ENCODE peak calls at places on chromosomes 1 and 21, in seven cellular contexts. V is A549, X is heart right ventricle, S is SJSA1, L is suprapubic skin, J is body of pancreas, A is ovary. B is an unnamed sample.
A peak's percentile ranks its signal among the peaks of the same experiment; 100 is the strongest.

GRCh38 chr1:36396359-36396758 is 1.3 kb downstream of the LSM10 start:
- DNase-seq in V (no peak), X (no peak), S (no peak), L (no peak), J (no peak), A (no peak), B (no peak)

GRCh38 chr1:197868751-197869501 is 33.5 kb upstream of the C1orf53 start:
- DNase-seq in V (peak; percentile 40), X (peak; percentile 30), S (no peak), L (no peak), J (peak; percentile 42), A (no peak), B (no peak)

GRCh38 chr1:12438349-12438924 is 179.6 kb downstream of the DHRS3 start:
- DNase-seq in V (no peak), X (no peak), S (no peak), L (no peak), J (no peak), A (no peak), B (no peak)

GRCh38 chr1:240797050-240797449 is 185.1 kb upstream of the GREM2 start:
- DNase-seq in V (peak; percentile 19), X (no peak), S (no peak), L (no peak), J (no peak), A (no peak), B (no peak)

GRCh38 chr21:46674430-46675007 is 39.0 kb downstream of the PRMT2 start:
- DNase-seq in V (no peak), X (no peak), S (no peak), L (no peak), J (no peak), A (no peak), B (no peak)

GRCh38 chr1:25343872-25344271 is 5.7 kb downstream of the TMEM50A start:
- DNase-seq in V (no peak), X (no peak), S (peak; percentile 78), L (no peak), J (no peak), A (no peak), B (no peak)

GRCh38 chr21:39377444-39378050 is 28.7 kb upstream of the HMGN1 start:
- DNase-seq in V (no peak), X (no peak), S (no peak), L (no peak), J (no peak), A (no peak), B (no peak)

GRCh38 chr1:41780916-41781315 is 137.8 kb downstream of the HIVEP3 start:
- DNase-seq in V (no peak), X (no peak), S (no peak), L (no peak), J (no peak), A (no peak), B (no peak)

GRCh38 chr1:41367102-41367537 is 5.9 kb downstream of the FOXO6 start:
- DNase-seq in V (no peak), X (no peak), S (no peak), L (no peak), J (no peak), A (no peak), B (no peak)

GRCh38 chr1:67044631-67045270 is 9.2 kb downstream of the SLC35D1 start:
- DNase-seq in V (no peak), X (no peak), S (no peak), L (no peak), J (no peak), A (no peak), B (no peak)

GRCh38 chr1:160124709-160125478 is 9.3 kb downstream of the ATP1A2 start:
- DNase-seq in V (peak; percentile 90), X (peak; percentile 27), S (peak; percentile 88), L (no peak), J (peak; percentile 43), A (no peak), B (no peak)

GRCh38 chr1:17258116-17258757 is 9.3 kb downstream of the PADI3 start:
- DNase-seq in V (no peak), X (no peak), S (no peak), L (no peak), J (no peak), A (no peak), B (no peak)

GRCh38 chr1:6273380-6273891 is 12.5 kb upstream of the GPR153 start:
- DNase-seq in V (no peak), X (no peak), S (no peak), L (no peak), J (no peak), A (no peak), B (peak; percentile 66)

GRCh38 chr1:173175514-173176146 is 31.5 kb downstream of the TNFSF4 start:
- DNase-seq in V (no peak), X (no peak), S (no peak), L (no peak), J (no peak), A (no peak), B (no peak)

GRCh38 chr1:168084396-168085231 is 52.1 kb downstream of the GPR161 start:
- DNase-seq in V (peak; percentile 60), X (peak; percentile 39), S (no peak), L (no peak), J (peak; percentile 44), A (peak; percentile 54), B (no peak)

GRCh38 chr21:35053356-35054096 is 4.4 kb upstream of the RUNX1 start:
- DNase-seq in V (no peak), X (no peak), S (peak; percentile 61), L (no peak), J (peak; percentile 15), A (no peak), B (no peak)

GRCh38 chr1:59714966-59715365 is 99.8 kb upstream of the HOOK1 start:
- DNase-seq in V (no peak), X (no peak), S (no peak), L (no peak), J (no peak), A (no peak), B (no peak)

GRCh38 chr21:31656199-31657095 is 3.0 kb upstream of the SOD1 start:
- DNase-seq in V (no peak), X (no peak), S (no peak), L (no peak), J (no peak), A (no peak), B (no peak)

GRCh38 chr1:204562075-204562990 is 46.1 kb downstream of the MDM4 start:
- DNase-seq in V (no peak), X (no peak), S (no peak), L (no peak), J (no peak), A (no peak), B (no peak)

GRCh38 chr1:204550926-204551325 is 34.7 kb downstream of the MDM4 start:
- DNase-seq in V (no peak), X (no peak), S (no peak), L (no peak), J (no peak), A (no peak), B (no peak)

GRCh38 chr1:204560590-204560989 is 44.4 kb downstream of the MDM4 start:
- DNase-seq in V (no peak), X (no peak), S (no peak), L (no peak), J (no peak), A (no peak), B (no peak)

GRCh38 chr1:204558467-204558866 is 42.3 kb downstream of the MDM4 start:
- DNase-seq in V (no peak), X (no peak), S (no peak), L (no peak), J (no peak), A (no peak), B (no peak)

DNA sequence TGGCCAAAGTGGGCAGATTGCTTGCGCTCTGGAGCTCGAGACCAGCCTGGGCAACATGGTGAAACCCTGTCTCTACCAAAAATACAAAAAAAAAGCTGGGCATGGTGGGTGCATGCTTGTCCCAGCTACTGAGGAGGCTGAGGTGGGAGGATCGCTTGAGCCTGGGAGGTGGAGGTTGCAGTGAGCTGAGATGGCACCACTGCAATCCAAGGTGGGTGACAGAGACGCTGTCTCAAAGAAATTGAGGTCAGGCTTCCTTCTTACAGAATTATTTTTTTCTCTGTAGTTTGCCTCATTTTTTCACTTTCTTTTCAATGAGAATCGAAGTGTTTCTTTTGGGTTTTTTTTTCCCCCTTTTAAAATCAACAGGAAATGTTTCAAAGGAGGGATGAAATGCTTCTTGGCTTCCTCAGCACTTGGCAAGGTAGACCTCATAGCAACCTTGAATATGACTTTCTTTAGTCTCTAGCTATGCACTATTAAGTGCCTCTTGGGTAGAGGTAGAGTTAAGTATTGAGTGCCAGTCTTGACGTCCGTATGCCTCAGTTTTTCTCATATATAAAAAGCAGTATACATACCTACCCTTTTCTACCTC is 40.3 kb downstream of the MDM4 start:
- DNase-seq in V (no peak), X (no peak), S (no peak), L (no peak), J (no peak), A (no peak), B (no peak)
- H3K27ac ChIP-seq in V (no peak overlapping the region), X (no peak overlapping the region), S (no peak overlapping the region), L (no peak overlapping the region), J (no peak overlapping the region), A (no peak overlapping the region), B (no peak overlapping the region)

GRCh38 chr1:246166841-246167240 is 340.2 kb downstream of the SMYD3 start:
- DNase-seq in V (no peak), X (no peak), S (no peak), L (no peak), J (no peak), A (no peak), B (no peak)

GRCh38 chr1:246161626-246162025 is 345.5 kb downstream of the SMYD3 start:
- DNase-seq in V (no peak), X (no peak), S (no peak), L (no peak), J (no peak), A (no peak), B (no peak)

GRCh38 chr1:246162560-246162959 is 344.5 kb downstream of the SMYD3 start:
- DNase-seq in V (no peak), X (no peak), S (no peak), L (no peak), J (no peak), A (no peak), B (no peak)

GRCh38 chr1:246165826-246166709 is 341.0 kb downstream of the SMYD3 start:
- DNase-seq in V (no peak), X (no peak), S (no peak), L (no peak), J (no peak), A (no peak), B (no peak)

GRCh38 chr1:246164764-246165163 is 342.3 kb downstream of the SMYD3 start:
- DNase-seq in V (no peak), X (no peak), S (no peak), L (no peak), J (no peak), A (no peak), B (no peak)
- H3K27ac ChIP-seq in V (no peak overlapping the region), X (no peak overlapping the region), S (no peak overlapping the region), L (no peak overlapping the region), J (no peak overlapping the region), A (no peak overlapping the region), B (no peak overlapping the region)

GRCh38 chr1:232591344-232591743 is 38.6 kb downstream of the SIPA1L2 start:
- DNase-seq in V (no peak), X (no peak), S (no peak), L (no peak), J (no peak), A (no peak), B (no peak)
- H3K27ac ChIP-seq in V (no peak overlapping the region), X (peak overlapping the region; percentile 11), S (no peak overlapping the region), L (no peak overlapping the region), J (no peak overlapping the region), A (no peak overlapping the region), B (peak overlapping the region; percentile 64)

DNA sequence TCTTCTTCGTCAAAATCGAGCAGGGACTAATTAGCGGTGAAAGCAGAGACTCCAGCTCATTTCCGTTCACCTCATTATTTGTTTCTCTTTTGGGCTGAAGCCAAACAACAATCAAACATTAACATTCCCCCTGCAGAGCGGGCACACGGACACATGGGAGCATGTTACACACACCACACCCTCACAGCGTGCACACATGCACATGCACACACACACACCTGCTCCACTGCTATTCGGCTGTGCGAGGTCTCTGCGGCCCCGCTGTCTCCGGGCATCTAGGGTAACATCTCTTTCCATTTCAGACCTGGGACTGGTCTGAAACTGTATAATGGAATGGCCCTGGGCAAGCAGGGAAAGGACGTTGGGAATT is 58.4 kb upstream of the LRRC8D start:
- DNase-seq in V (no peak), X (no peak), S (no peak), L (peak; percentile 64), J (no peak), A (no peak), B (no peak)
- H3K27ac ChIP-seq in V (peak overlapping the region; percentile 33), X (no peak overlapping the region), S (no peak overlapping the region), L (no peak overlapping the region), J (peak overlapping the region; percentile 19), A (no peak overlapping the region), B (peak overlapping the region; percentile 18)